ENCODE peak calls at places on chromosomes 11 and 22, in six cellular contexts. One of them, this sample, is unnamed.

GRCh38 chr22:33871935-33872334 is 48.3 kb downstream of the LARGE1 start:
- ATAC-seq in Right ventricle myocardium inferior: no peak
- ATAC-seq in activated CD8-positive, alpha-beta memory T cell treated with anti-CD3 and anti-CD28 coated beads, Interleukin-2, amount 10 ng/mL, durations not matched to agents 7 days and 5 days: no peak
- ATAC-seq in Right ventricle myocardium superior: no peak
- ATAC-seq in stimulated activated effector memory CD8-positive, alpha-beta T cell treated with anti-CD3 and anti-CD28 coated beads, Interleukin-12 subunit alpha, Interleukin-12 subunit beta, amount 100 ng/mL, for 72 hours: no peak
- ATAC-seq in stimulated activated naive CD8-positive, alpha-beta T cell treated with anti-CD3 and anti-CD28 coated beads, Interleukin-15, Interleukin-2, amounts not matched to agents 100 U/mL and 50 U/mL, for 24 hours: no peak
- ATAC-seq in this sample: no peak

GRCh38 chr22:23090079-23090835 is 19.9 kb downstream of the GNAZ start:
- ATAC-seq in Right ventricle myocardium inferior: no peak
- ATAC-seq in activated CD8-positive, alpha-beta memory T cell treated with anti-CD3 and anti-CD28 coated beads, Interleukin-2, amount 10 ng/mL, durations not matched to agents 7 days and 5 days: no peak
- ATAC-seq in Right ventricle myocardium superior: no peak
- ATAC-seq in stimulated activated effector memory CD8-positive, alpha-beta T cell treated with anti-CD3 and anti-CD28 coated beads, Interleukin-12 subunit alpha, Interleukin-12 subunit beta, amount 100 ng/mL, for 72 hours: no peak
- ATAC-seq in stimulated activated naive CD8-positive, alpha-beta T cell treated with anti-CD3 and anti-CD28 coated beads, Interleukin-15, Interleukin-2, amounts not matched to agents 100 U/mL and 50 U/mL, for 24 hours: no peak
- ATAC-seq in this sample: no peak

GRCh38 chr22:32932176-32932575 is 126.0 kb downstream of the SYN3 start:
- ATAC-seq in Right ventricle myocardium inferior: no peak
- ATAC-seq in activated CD8-positive, alpha-beta memory T cell treated with anti-CD3 and anti-CD28 coated beads, Interleukin-2, amount 10 ng/mL, durations not matched to agents 7 days and 5 days: no peak
- ATAC-seq in Right ventricle myocardium superior: no peak
- ATAC-seq in stimulated activated effector memory CD8-positive, alpha-beta T cell treated with anti-CD3 and anti-CD28 coated beads, Interleukin-12 subunit alpha, Interleukin-12 subunit beta, amount 100 ng/mL, for 72 hours: no peak
- ATAC-seq in stimulated activated naive CD8-positive, alpha-beta T cell treated with anti-CD3 and anti-CD28 coated beads, Interleukin-15, Interleukin-2, amounts not matched to agents 100 U/mL and 50 U/mL, for 24 hours: no peak
- ATAC-seq in this sample: peak

GRCh38 chr11:99461913-99462312 is 441.2 kb downstream of the CNTN5 start:
- ATAC-seq in Right ventricle myocardium inferior: no peak
- ATAC-seq in activated CD8-positive, alpha-beta memory T cell treated with anti-CD3 and anti-CD28 coated beads, Interleukin-2, amount 10 ng/mL, durations not matched to agents 7 days and 5 days: no peak
- ATAC-seq in Right ventricle myocardium superior: no peak
- ATAC-seq in stimulated activated effector memory CD8-positive, alpha-beta T cell treated with anti-CD3 and anti-CD28 coated beads, Interleukin-12 subunit alpha, Interleukin-12 subunit beta, amount 100 ng/mL, for 72 hours: no peak
- ATAC-seq in stimulated activated naive CD8-positive, alpha-beta T cell treated with anti-CD3 and anti-CD28 coated beads, Interleukin-15, Interleukin-2, amounts not matched to agents 100 U/mL and 50 U/mL, for 24 hours: no peak
- ATAC-seq in this sample: no peak

GRCh38 chr11:1892116-1892515 is 421 bp upstream of the PRR33 start:
- ATAC-seq in Right ventricle myocardium inferior: peak
- ATAC-seq in activated CD8-positive, alpha-beta memory T cell treated with anti-CD3 and anti-CD28 coated beads, Interleukin-2, amount 10 ng/mL, durations not matched to agents 7 days and 5 days: no peak
- ATAC-seq in Right ventricle myocardium superior: peak
- ATAC-seq in stimulated activated effector memory CD8-positive, alpha-beta T cell treated with anti-CD3 and anti-CD28 coated beads, Interleukin-12 subunit alpha, Interleukin-12 subunit beta, amount 100 ng/mL, for 72 hours: no peak
- ATAC-seq in stimulated activated naive CD8-positive, alpha-beta T cell treated with anti-CD3 and anti-CD28 coated beads, Interleukin-15, Interleukin-2, amounts not matched to agents 100 U/mL and 50 U/mL, for 24 hours: no peak
- ATAC-seq in this sample: no peak

GRCh38 chr11:130178992-130179391 is 19.4 kb downstream of the ST14 start:
- ATAC-seq in Right ventricle myocardium inferior: no peak
- ATAC-seq in activated CD8-positive, alpha-beta memory T cell treated with anti-CD3 and anti-CD28 coated beads, Interleukin-2, amount 10 ng/mL, durations not matched to agents 7 days and 5 days: no peak
- ATAC-seq in Right ventricle myocardium superior: no peak
- ATAC-seq in stimulated activated effector memory CD8-positive, alpha-beta T cell treated with anti-CD3 and anti-CD28 coated beads, Interleukin-12 subunit alpha, Interleukin-12 subunit beta, amount 100 ng/mL, for 72 hours: no peak
- ATAC-seq in stimulated activated naive CD8-positive, alpha-beta T cell treated with anti-CD3 and anti-CD28 coated beads, Interleukin-15, Interleukin-2, amounts not matched to agents 100 U/mL and 50 U/mL, for 24 hours: no peak
- ATAC-seq in this sample: no peak

GRCh38 chr11:116871248-116871647 is 33.8 kb upstream of the APOA1 start:
- ATAC-seq in Right ventricle myocardium inferior: no peak
- ATAC-seq in activated CD8-positive, alpha-beta memory T cell treated with anti-CD3 and anti-CD28 coated beads, Interleukin-2, amount 10 ng/mL, durations not matched to agents 7 days and 5 days: no peak
- ATAC-seq in Right ventricle myocardium superior: no peak
- ATAC-seq in stimulated activated effector memory CD8-positive, alpha-beta T cell treated with anti-CD3 and anti-CD28 coated beads, Interleukin-12 subunit alpha, Interleukin-12 subunit beta, amount 100 ng/mL, for 72 hours: no peak
- ATAC-seq in stimulated activated naive CD8-positive, alpha-beta T cell treated with anti-CD3 and anti-CD28 coated beads, Interleukin-15, Interleukin-2, amounts not matched to agents 100 U/mL and 50 U/mL, for 24 hours: no peak
- ATAC-seq in this sample: no peak

GRCh38 chr11:8227156-8228152 is 36.2 kb downstream of the LMO1 start:
- ATAC-seq in Right ventricle myocardium inferior: no peak
- ATAC-seq in activated CD8-positive, alpha-beta memory T cell treated with anti-CD3 and anti-CD28 coated beads, Interleukin-2, amount 10 ng/mL, durations not matched to agents 7 days and 5 days: no peak
- ATAC-seq in Right ventricle myocardium superior: no peak
- ATAC-seq in stimulated activated effector memory CD8-positive, alpha-beta T cell treated with anti-CD3 and anti-CD28 coated beads, Interleukin-12 subunit alpha, Interleukin-12 subunit beta, amount 100 ng/mL, for 72 hours: no peak
- ATAC-seq in stimulated activated naive CD8-positive, alpha-beta T cell treated with anti-CD3 and anti-CD28 coated beads, Interleukin-15, Interleukin-2, amounts not matched to agents 100 U/mL and 50 U/mL, for 24 hours: no peak
- ATAC-seq in this sample: no peak

GRCh38 chr22:27576413-27576812 is 225.1 kb downstream of the MN1 start:
- ATAC-seq in Right ventricle myocardium inferior: peak
- ATAC-seq in activated CD8-positive, alpha-beta memory T cell treated with anti-CD3 and anti-CD28 coated beads, Interleukin-2, amount 10 ng/mL, durations not matched to agents 7 days and 5 days: no peak
- ATAC-seq in Right ventricle myocardium superior: peak
- ATAC-seq in stimulated activated effector memory CD8-positive, alpha-beta T cell treated with anti-CD3 and anti-CD28 coated beads, Interleukin-12 subunit alpha, Interleukin-12 subunit beta, amount 100 ng/mL, for 72 hours: no peak
- ATAC-seq in stimulated activated naive CD8-positive, alpha-beta T cell treated with anti-CD3 and anti-CD28 coated beads, Interleukin-15, Interleukin-2, amounts not matched to agents 100 U/mL and 50 U/mL, for 24 hours: no peak
- ATAC-seq in this sample: no peak

GRCh38 chr11:14082338-14082737 is 119.8 kb downstream of the SPON1 start:
- ATAC-seq in Right ventricle myocardium inferior: peak
- ATAC-seq in activated CD8-positive, alpha-beta memory T cell treated with anti-CD3 and anti-CD28 coated beads, Interleukin-2, amount 10 ng/mL, durations not matched to agents 7 days and 5 days: no peak
- ATAC-seq in Right ventricle myocardium superior: peak
- ATAC-seq in stimulated activated effector memory CD8-positive, alpha-beta T cell treated with anti-CD3 and anti-CD28 coated beads, Interleukin-12 subunit alpha, Interleukin-12 subunit beta, amount 100 ng/mL, for 72 hours: no peak
- ATAC-seq in stimulated activated naive CD8-positive, alpha-beta T cell treated with anti-CD3 and anti-CD28 coated beads, Interleukin-15, Interleukin-2, amounts not matched to agents 100 U/mL and 50 U/mL, for 24 hours: no peak
- ATAC-seq in this sample: no peak

GRCh38 chr22:44721206-44721605 is 19.2 kb downstream of the PRR5 start:
- ATAC-seq in Right ventricle myocardium inferior: no peak
- ATAC-seq in activated CD8-positive, alpha-beta memory T cell treated with anti-CD3 and anti-CD28 coated beads, Interleukin-2, amount 10 ng/mL, durations not matched to agents 7 days and 5 days: no peak
- ATAC-seq in Right ventricle myocardium superior: no peak
- ATAC-seq in stimulated activated effector memory CD8-positive, alpha-beta T cell treated with anti-CD3 and anti-CD28 coated beads, Interleukin-12 subunit alpha, Interleukin-12 subunit beta, amount 100 ng/mL, for 72 hours: peak
- ATAC-seq in stimulated activated naive CD8-positive, alpha-beta T cell treated with anti-CD3 and anti-CD28 coated beads, Interleukin-15, Interleukin-2, amounts not matched to agents 100 U/mL and 50 U/mL, for 24 hours: no peak
- ATAC-seq in this sample: no peak

GRCh38 chr11:128757886-128758612 is 64.2 kb downstream of the FLI1 start:
- ATAC-seq in Right ventricle myocardium inferior: no peak
- ATAC-seq in activated CD8-positive, alpha-beta memory T cell treated with anti-CD3 and anti-CD28 coated beads, Interleukin-2, amount 10 ng/mL, durations not matched to agents 7 days and 5 days: peak
- ATAC-seq in Right ventricle myocardium superior: no peak
- ATAC-seq in stimulated activated effector memory CD8-positive, alpha-beta T cell treated with anti-CD3 and anti-CD28 coated beads, Interleukin-12 subunit alpha, Interleukin-12 subunit beta, amount 100 ng/mL, for 72 hours: peak
- ATAC-seq in stimulated activated naive CD8-positive, alpha-beta T cell treated with anti-CD3 and anti-CD28 coated beads, Interleukin-15, Interleukin-2, amounts not matched to agents 100 U/mL and 50 U/mL, for 24 hours: peak
- ATAC-seq in this sample: peak

GRCh38 chr11:65773784-65774411 is 6.9 kb downstream of the AP5B1 start:
- ATAC-seq in Right ventricle myocardium inferior: no peak
- ATAC-seq in activated CD8-positive, alpha-beta memory T cell treated with anti-CD3 and anti-CD28 coated beads, Interleukin-2, amount 10 ng/mL, durations not matched to agents 7 days and 5 days: no peak
- ATAC-seq in Right ventricle myocardium superior: no peak
- ATAC-seq in stimulated activated effector memory CD8-positive, alpha-beta T cell treated with anti-CD3 and anti-CD28 coated beads, Interleukin-12 subunit alpha, Interleukin-12 subunit beta, amount 100 ng/mL, for 72 hours: no peak
- ATAC-seq in stimulated activated naive CD8-positive, alpha-beta T cell treated with anti-CD3 and anti-CD28 coated beads, Interleukin-15, Interleukin-2, amounts not matched to agents 100 U/mL and 50 U/mL, for 24 hours: no peak
- ATAC-seq in this sample: no peak

GRCh38 chr11:32792111-32792947 is 2.1 kb downstream of the CCDC73 start:
- ATAC-seq in Right ventricle myocardium inferior: no peak
- ATAC-seq in activated CD8-positive, alpha-beta memory T cell treated with anti-CD3 and anti-CD28 coated beads, Interleukin-2, amount 10 ng/mL, durations not matched to agents 7 days and 5 days: no peak
- ATAC-seq in Right ventricle myocardium superior: peak
- ATAC-seq in stimulated activated effector memory CD8-positive, alpha-beta T cell treated with anti-CD3 and anti-CD28 coated beads, Interleukin-12 subunit alpha, Interleukin-12 subunit beta, amount 100 ng/mL, for 72 hours: peak
- ATAC-seq in stimulated activated naive CD8-positive, alpha-beta T cell treated with anti-CD3 and anti-CD28 coated beads, Interleukin-15, Interleukin-2, amounts not matched to agents 100 U/mL and 50 U/mL, for 24 hours: no peak
- ATAC-seq in this sample: peak

GRCh38 chr11:10204021-10204420 is 90.0 kb downstream of the SBF2 start:
- ATAC-seq in Right ventricle myocardium inferior: no peak
- ATAC-seq in activated CD8-positive, alpha-beta memory T cell treated with anti-CD3 and anti-CD28 coated beads, Interleukin-2, amount 10 ng/mL, durations not matched to agents 7 days and 5 days: no peak
- ATAC-seq in Right ventricle myocardium superior: no peak
- ATAC-seq in stimulated activated effector memory CD8-positive, alpha-beta T cell treated with anti-CD3 and anti-CD28 coated beads, Interleukin-12 subunit alpha, Interleukin-12 subunit beta, amount 100 ng/mL, for 72 hours: no peak
- ATAC-seq in stimulated activated naive CD8-positive, alpha-beta T cell treated with anti-CD3 and anti-CD28 coated beads, Interleukin-15, Interleukin-2, amounts not matched to agents 100 U/mL and 50 U/mL, for 24 hours: no peak
- ATAC-seq in this sample: no peak

GRCh38 chr11:48006301-48006992 is 26.1 kb downstream of the PTPRJ start:
- ATAC-seq in Right ventricle myocardium inferior: peak
- ATAC-seq in activated CD8-positive, alpha-beta memory T cell treated with anti-CD3 and anti-CD28 coated beads, Interleukin-2, amount 10 ng/mL, durations not matched to agents 7 days and 5 days: peak
- ATAC-seq in Right ventricle myocardium superior: no peak
- ATAC-seq in stimulated activated effector memory CD8-positive, alpha-beta T cell treated with anti-CD3 and anti-CD28 coated beads, Interleukin-12 subunit alpha, Interleukin-12 subunit beta, amount 100 ng/mL, for 72 hours: peak
- ATAC-seq in stimulated activated naive CD8-positive, alpha-beta T cell treated with anti-CD3 and anti-CD28 coated beads, Interleukin-15, Interleukin-2, amounts not matched to agents 100 U/mL and 50 U/mL, for 24 hours: peak
- ATAC-seq in this sample: peak

GRCh38 chr11:20474951-20475517 is 87.5 kb downstream of the PRMT3 start:
- ATAC-seq in Right ventricle myocardium inferior: no peak
- ATAC-seq in activated CD8-positive, alpha-beta memory T cell treated with anti-CD3 and anti-CD28 coated beads, Interleukin-2, amount 10 ng/mL, durations not matched to agents 7 days and 5 days: no peak
- ATAC-seq in Right ventricle myocardium superior: no peak
- ATAC-seq in stimulated activated effector memory CD8-positive, alpha-beta T cell treated with anti-CD3 and anti-CD28 coated beads, Interleukin-12 subunit alpha, Interleukin-12 subunit beta, amount 100 ng/mL, for 72 hours: no peak
- ATAC-seq in stimulated activated naive CD8-positive, alpha-beta T cell treated with anti-CD3 and anti-CD28 coated beads, Interleukin-15, Interleukin-2, amounts not matched to agents 100 U/mL and 50 U/mL, for 24 hours: no peak
- ATAC-seq in this sample: no peak

GRCh38 chr11:104291646-104292045 is 127.7 kb upstream of the PDGFD start:
- ATAC-seq in Right ventricle myocardium inferior: peak
- ATAC-seq in activated CD8-positive, alpha-beta memory T cell treated with anti-CD3 and anti-CD28 coated beads, Interleukin-2, amount 10 ng/mL, durations not matched to agents 7 days and 5 days: no peak
- ATAC-seq in Right ventricle myocardium superior: peak
- ATAC-seq in stimulated activated effector memory CD8-positive, alpha-beta T cell treated with anti-CD3 and anti-CD28 coated beads, Interleukin-12 subunit alpha, Interleukin-12 subunit beta, amount 100 ng/mL, for 72 hours: no peak
- ATAC-seq in stimulated activated naive CD8-positive, alpha-beta T cell treated with anti-CD3 and anti-CD28 coated beads, Interleukin-15, Interleukin-2, amounts not matched to agents 100 U/mL and 50 U/mL, for 24 hours: no peak
- ATAC-seq in this sample: no peak

GRCh38 chr22:25567305-25567704 is 2.8 kb downstream of the GRK3 start:
- ATAC-seq in Right ventricle myocardium inferior: no peak
- ATAC-seq in activated CD8-positive, alpha-beta memory T cell treated with anti-CD3 and anti-CD28 coated beads, Interleukin-2, amount 10 ng/mL, durations not matched to agents 7 days and 5 days: no peak
- ATAC-seq in Right ventricle myocardium superior: no peak
- ATAC-seq in stimulated activated effector memory CD8-positive, alpha-beta T cell treated with anti-CD3 and anti-CD28 coated beads, Interleukin-12 subunit alpha, Interleukin-12 subunit beta, amount 100 ng/mL, for 72 hours: no peak
- ATAC-seq in stimulated activated naive CD8-positive, alpha-beta T cell treated with anti-CD3 and anti-CD28 coated beads, Interleukin-15, Interleukin-2, amounts not matched to agents 100 U/mL and 50 U/mL, for 24 hours: no peak
- ATAC-seq in this sample: no peak

GRCh38 chr11:118679483-118679882 is at the start of gene TREH:
- ATAC-seq in Right ventricle myocardium inferior: no peak
- ATAC-seq in activated CD8-positive, alpha-beta memory T cell treated with anti-CD3 and anti-CD28 coated beads, Interleukin-2, amount 10 ng/mL, durations not matched to agents 7 days and 5 days: no peak
- ATAC-seq in Right ventricle myocardium superior: peak
- ATAC-seq in stimulated activated effector memory CD8-positive, alpha-beta T cell treated with anti-CD3 and anti-CD28 coated beads, Interleukin-12 subunit alpha, Interleukin-12 subunit beta, amount 100 ng/mL, for 72 hours: peak
- ATAC-seq in stimulated activated naive CD8-positive, alpha-beta T cell treated with anti-CD3 and anti-CD28 coated beads, Interleukin-15, Interleukin-2, amounts not matched to agents 100 U/mL and 50 U/mL, for 24 hours: no peak
- ATAC-seq in this sample: no peak

GRCh38 chr11:111308140-111308539 is 9.8 kb downstream of the POU2AF3 start:
- ATAC-seq in Right ventricle myocardium inferior: peak
- ATAC-seq in activated CD8-positive, alpha-beta memory T cell treated with anti-CD3 and anti-CD28 coated beads, Interleukin-2, amount 10 ng/mL, durations not matched to agents 7 days and 5 days: no peak
- ATAC-seq in Right ventricle myocardium superior: peak
- ATAC-seq in stimulated activated effector memory CD8-positive, alpha-beta T cell treated with anti-CD3 and anti-CD28 coated beads, Interleukin-12 subunit alpha, Interleukin-12 subunit beta, amount 100 ng/mL, for 72 hours: no peak
- ATAC-seq in stimulated activated naive CD8-positive, alpha-beta T cell treated with anti-CD3 and anti-CD28 coated beads, Interleukin-15, Interleukin-2, amounts not matched to agents 100 U/mL and 50 U/mL, for 24 hours: no peak
- ATAC-seq in this sample: no peak

GRCh38 chr11:10892250-10892649 is 34.4 kb upstream of the ZBED5 start:
- ATAC-seq in Right ventricle myocardium inferior: no peak
- ATAC-seq in activated CD8-positive, alpha-beta memory T cell treated with anti-CD3 and anti-CD28 coated beads, Interleukin-2, amount 10 ng/mL, durations not matched to agents 7 days and 5 days: no peak
- ATAC-seq in Right ventricle myocardium superior: no peak
- ATAC-seq in stimulated activated effector memory CD8-positive, alpha-beta T cell treated with anti-CD3 and anti-CD28 coated beads, Interleukin-12 subunit alpha, Interleukin-12 subunit beta, amount 100 ng/mL, for 72 hours: no peak
- ATAC-seq in stimulated activated naive CD8-positive, alpha-beta T cell treated with anti-CD3 and anti-CD28 coated beads, Interleukin-15, Interleukin-2, amounts not matched to agents 100 U/mL and 50 U/mL, for 24 hours: no peak
- ATAC-seq in this sample: no peak

GRCh38 chr22:50169774-50170341 is 673 bp upstream of the PANX2 start:
- ATAC-seq in Right ventricle myocardium inferior: no peak
- ATAC-seq in activated CD8-positive, alpha-beta memory T cell treated with anti-CD3 and anti-CD28 coated beads, Interleukin-2, amount 10 ng/mL, durations not matched to agents 7 days and 5 days: peak
- ATAC-seq in Right ventricle myocardium superior: no peak
- ATAC-seq in stimulated activated effector memory CD8-positive, alpha-beta T cell treated with anti-CD3 and anti-CD28 coated beads, Interleukin-12 subunit alpha, Interleukin-12 subunit beta, amount 100 ng/mL, for 72 hours: peak
- ATAC-seq in stimulated activated naive CD8-positive, alpha-beta T cell treated with anti-CD3 and anti-CD28 coated beads, Interleukin-15, Interleukin-2, amounts not matched to agents 100 U/mL and 50 U/mL, for 24 hours: peak
- ATAC-seq in this sample: peak

GRCh38 chr11:129192150-129192549 is at the start of gene ARHGAP32:
- ATAC-seq in Right ventricle myocardium inferior: no peak
- ATAC-seq in activated CD8-positive, alpha-beta memory T cell treated with anti-CD3 and anti-CD28 coated beads, Interleukin-2, amount 10 ng/mL, durations not matched to agents 7 days and 5 days: no peak
- ATAC-seq in Right ventricle myocardium superior: no peak
- ATAC-seq in stimulated activated effector memory CD8-positive, alpha-beta T cell treated with anti-CD3 and anti-CD28 coated beads, Interleukin-12 subunit alpha, Interleukin-12 subunit beta, amount 100 ng/mL, for 72 hours: peak
- ATAC-seq in stimulated activated naive CD8-positive, alpha-beta T cell treated with anti-CD3 and anti-CD28 coated beads, Interleukin-15, Interleukin-2, amounts not matched to agents 100 U/mL and 50 U/mL, for 24 hours: peak
- ATAC-seq in this sample: peak

GRCh38 chr11:103773059-103773458 is 263.4 kb upstream of the DDI1 start:
- ATAC-seq in Right ventricle myocardium inferior: peak
- ATAC-seq in activated CD8-positive, alpha-beta memory T cell treated with anti-CD3 and anti-CD28 coated beads, Interleukin-2, amount 10 ng/mL, durations not matched to agents 7 days and 5 days: no peak
- ATAC-seq in Right ventricle myocardium superior: peak
- ATAC-seq in stimulated activated effector memory CD8-positive, alpha-beta T cell treated with anti-CD3 and anti-CD28 coated beads, Interleukin-12 subunit alpha, Interleukin-12 subunit beta, amount 100 ng/mL, for 72 hours: no peak
- ATAC-seq in stimulated activated naive CD8-positive, alpha-beta T cell treated with anti-CD3 and anti-CD28 coated beads, Interleukin-15, Interleukin-2, amounts not matched to agents 100 U/mL and 50 U/mL, for 24 hours: no peak
- ATAC-seq in this sample: no peak

GRCh38 chr11:61602775-61603569 is 22.1 kb upstream of the SYT7 start:
- ATAC-seq in Right ventricle myocardium inferior: peak
- ATAC-seq in activated CD8-positive, alpha-beta memory T cell treated with anti-CD3 and anti-CD28 coated beads, Interleukin-2, amount 10 ng/mL, durations not matched to agents 7 days and 5 days: no peak
- ATAC-seq in Right ventricle myocardium superior: peak
- ATAC-seq in stimulated activated effector memory CD8-positive, alpha-beta T cell treated with anti-CD3 and anti-CD28 coated beads, Interleukin-12 subunit alpha, Interleukin-12 subunit beta, amount 100 ng/mL, for 72 hours: no peak
- ATAC-seq in stimulated activated naive CD8-positive, alpha-beta T cell treated with anti-CD3 and anti-CD28 coated beads, Interleukin-15, Interleukin-2, amounts not matched to agents 100 U/mL and 50 U/mL, for 24 hours: no peak
- ATAC-seq in this sample: no peak

GRCh38 chr11:122422707-122423106 is 232.8 kb upstream of the UBASH3B start:
- ATAC-seq in Right ventricle myocardium inferior: no peak
- ATAC-seq in activated CD8-positive, alpha-beta memory T cell treated with anti-CD3 and anti-CD28 coated beads, Interleukin-2, amount 10 ng/mL, durations not matched to agents 7 days and 5 days: no peak
- ATAC-seq in Right ventricle myocardium superior: no peak
- ATAC-seq in stimulated activated effector memory CD8-positive, alpha-beta T cell treated with anti-CD3 and anti-CD28 coated beads, Interleukin-12 subunit alpha, Interleukin-12 subunit beta, amount 100 ng/mL, for 72 hours: no peak
- ATAC-seq in stimulated activated naive CD8-positive, alpha-beta T cell treated with anti-CD3 and anti-CD28 coated beads, Interleukin-15, Interleukin-2, amounts not matched to agents 100 U/mL and 50 U/mL, for 24 hours: no peak
- ATAC-seq in this sample: no peak

GRCh38 chr11:123484448-123484847 is 54.4 kb downstream of the GRAMD1B start:
- ATAC-seq in Right ventricle myocardium inferior: no peak
- ATAC-seq in activated CD8-positive, alpha-beta memory T cell treated with anti-CD3 and anti-CD28 coated beads, Interleukin-2, amount 10 ng/mL, durations not matched to agents 7 days and 5 days: no peak
- ATAC-seq in Right ventricle myocardium superior: no peak
- ATAC-seq in stimulated activated effector memory CD8-positive, alpha-beta T cell treated with anti-CD3 and anti-CD28 coated beads, Interleukin-12 subunit alpha, Interleukin-12 subunit beta, amount 100 ng/mL, for 72 hours: no peak
- ATAC-seq in stimulated activated naive CD8-positive, alpha-beta T cell treated with anti-CD3 and anti-CD28 coated beads, Interleukin-15, Interleukin-2, amounts not matched to agents 100 U/mL and 50 U/mL, for 24 hours: no peak
- ATAC-seq in this sample: no peak

GRCh38 chr11:9947231-9947864 is 283.5 kb downstream of the SWAP70 start:
- ATAC-seq in Right ventricle myocardium inferior: no peak
- ATAC-seq in activated CD8-positive, alpha-beta memory T cell treated with anti-CD3 and anti-CD28 coated beads, Interleukin-2, amount 10 ng/mL, durations not matched to agents 7 days and 5 days: no peak
- ATAC-seq in Right ventricle myocardium superior: no peak
- ATAC-seq in stimulated activated effector memory CD8-positive, alpha-beta T cell treated with anti-CD3 and anti-CD28 coated beads, Interleukin-12 subunit alpha, Interleukin-12 subunit beta, amount 100 ng/mL, for 72 hours: peak
- ATAC-seq in stimulated activated naive CD8-positive, alpha-beta T cell treated with anti-CD3 and anti-CD28 coated beads, Interleukin-15, Interleukin-2, amounts not matched to agents 100 U/mL and 50 U/mL, for 24 hours: no peak
- ATAC-seq in this sample: no peak

GRCh38 chr11:19349340-19350025 is 108.7 kb upstream of the E2F8 start:
- ATAC-seq in Right ventricle myocardium inferior: no peak
- ATAC-seq in activated CD8-positive, alpha-beta memory T cell treated with anti-CD3 and anti-CD28 coated beads, Interleukin-2, amount 10 ng/mL, durations not matched to agents 7 days and 5 days: no peak
- ATAC-seq in Right ventricle myocardium superior: no peak
- ATAC-seq in stimulated activated effector memory CD8-positive, alpha-beta T cell treated with anti-CD3 and anti-CD28 coated beads, Interleukin-12 subunit alpha, Interleukin-12 subunit beta, amount 100 ng/mL, for 72 hours: no peak
- ATAC-seq in stimulated activated naive CD8-positive, alpha-beta T cell treated with anti-CD3 and anti-CD28 coated beads, Interleukin-15, Interleukin-2, amounts not matched to agents 100 U/mL and 50 U/mL, for 24 hours: no peak
- ATAC-seq in this sample: no peak

GRCh38 chr11:116866774-116867455 is 29.5 kb upstream of the APOA1 start:
- ATAC-seq in Right ventricle myocardium inferior: peak
- ATAC-seq in activated CD8-positive, alpha-beta memory T cell treated with anti-CD3 and anti-CD28 coated beads, Interleukin-2, amount 10 ng/mL, durations not matched to agents 7 days and 5 days: no peak
- ATAC-seq in Right ventricle myocardium superior: peak
- ATAC-seq in stimulated activated effector memory CD8-positive, alpha-beta T cell treated with anti-CD3 and anti-CD28 coated beads, Interleukin-12 subunit alpha, Interleukin-12 subunit beta, amount 100 ng/mL, for 72 hours: no peak
- ATAC-seq in stimulated activated naive CD8-positive, alpha-beta T cell treated with anti-CD3 and anti-CD28 coated beads, Interleukin-15, Interleukin-2, amounts not matched to agents 100 U/mL and 50 U/mL, for 24 hours: no peak
- ATAC-seq in this sample: no peak

GRCh38 chr11:112310414-112310813 is 49.8 kb upstream of the PLET1 start:
- ATAC-seq in Right ventricle myocardium inferior: no peak
- ATAC-seq in activated CD8-positive, alpha-beta memory T cell treated with anti-CD3 and anti-CD28 coated beads, Interleukin-2, amount 10 ng/mL, durations not matched to agents 7 days and 5 days: no peak
- ATAC-seq in Right ventricle myocardium superior: no peak
- ATAC-seq in stimulated activated effector memory CD8-positive, alpha-beta T cell treated with anti-CD3 and anti-CD28 coated beads, Interleukin-12 subunit alpha, Interleukin-12 subunit beta, amount 100 ng/mL, for 72 hours: no peak
- ATAC-seq in stimulated activated naive CD8-positive, alpha-beta T cell treated with anti-CD3 and anti-CD28 coated beads, Interleukin-15, Interleukin-2, amounts not matched to agents 100 U/mL and 50 U/mL, for 24 hours: no peak
- ATAC-seq in this sample: no peak